ENCODE peak calls at places on chromosomes 2 and 18, in seven cellular contexts. K, O, W, A, X, S and Z are unnamed samples.

GRCh38 chr2:201070966-201071304 is 536 bp downstream of the HYCC2 start:
- DNase-seq in S (no peak), A (no peak), O (no peak), W (no peak), K (no peak), X (no peak), Z (no peak)

GRCh38 chr18:49011291-49011746 is 60.6 kb upstream of the SMAD7 start:
- DNase-seq in X (no peak), O (no peak), K (no peak), W (no peak), A (no peak), S (no peak), Z (no peak)

GRCh38 chr18:47263197-47263827 is 11.9 kb upstream of the SKOR2 start:
- DNase-seq in K (no peak), X (no peak), S (no peak), W (no peak), A (no peak), O (no peak), Z (no peak)

GRCh38 chr2:810397-810796 is 133.2 kb upstream of the TMEM18 start:
- DNase-seq in W (no peak), A (peak), K (no peak), O (no peak), X (no peak), S (no peak), Z (no peak)

GRCh38 chr2:128324008-128324896 is 5.6 kb upstream of the HS6ST1 start:
- DNase-seq in K (no peak), S (no peak), W (no peak), X (no peak), O (peak), A (peak), Z (no peak)

GRCh38 chr2:199466704-199467461 is 9.1 kb upstream of the SATB2 start:
- DNase-seq in W (no peak), S (no peak), K (no peak), X (no peak), O (no peak), A (no peak), Z (no peak)

GRCh38 chr2:211800001-211800400 is 738.6 kb downstream of the ERBB4 start:
- DNase-seq in X (no peak), K (no peak), W (no peak), S (no peak), O (no peak), A (no peak), Z (no peak)

GRCh38 chr2:70928366-70928765 is 7.3 kb upstream of the ATP6V1B1 start:
- DNase-seq in S (no peak), O (no peak), W (no peak), X (no peak), K (no peak), A (no peak), Z (no peak)

GRCh38 chr18:27750014-27750413 is 426.9 kb downstream of the CDH2 start:
- DNase-seq in A (peak), O (no peak), S (no peak), X (peak), W (peak), K (no peak), Z (no peak)

GRCh38 chr2:226115102-226115831 is 684.4 kb downstream of the IRS1 start:
- DNase-seq in O (no peak), K (no peak), W (no peak), S (no peak), A (no peak), X (no peak), Z (no peak)